ENCODE peak calls at places on chromosomes 13 and 19, in six cellular contexts. H is effector memory CD4-positive, alpha-beta T cell; N is DMS153; P is head of caudate nucleus; I is non-pigmented ciliary epithelial cell; C is activated T-cell treated with anti-CD3 and anti-CD28 coated beads for 24 hours. Z is an unnamed sample.
A peak's percentile ranks its signal among the peaks of the same experiment; 100 is the strongest.

GRCh38 chr19:12544401-12544876 is 6.8 kb downstream of the ZNF564 start:
- DNase-seq in H (no peak), C (no peak), I (peak; percentile 83), P (no peak), N (no peak), Z (no peak)

GRCh38 chr13:103157034-103157433 is 90.8 kb upstream of the SLC10A2 start:
- DNase-seq in P (no peak), N (no peak), C (no peak), I (no peak), H (no peak), Z (no peak)

GRCh38 chr19:291561-292280 is 518 bp upstream of the PLPP2 start:
- DNase-seq in I (no peak), H (no peak), N (no peak), P (no peak), C (no peak), Z (no peak)

GRCh38 chr13:30870916-30871712 is 35.0 kb upstream of the MEDAG start:
- DNase-seq in C (no peak), P (no peak), H (no peak), N (no peak), I (no peak), Z (no peak)

GRCh38 chr13:51585234-51585672 is 991 bp downstream of the WDFY2 start:
- DNase-seq in H (no peak), I (no peak), P (no peak), C (no peak), N (no peak), Z (no peak)

GRCh38 chr19:14512420-14512961 is 5.7 kb downstream of the DNAJB1 start:
- DNase-seq in H (no peak), N (no peak), I (no peak), C (no peak), P (no peak), Z (no peak)

GRCh38 chr13:36395280-36395679 is 37.0 kb upstream of the CCNA1 start:
- DNase-seq in P (no peak), H (no peak), I (no peak), N (no peak), C (no peak), Z (no peak)

GRCh38 chr19:53898680-53899341 is 10.3 kb upstream of the CACNG7 start:
- DNase-seq in P (no peak), H (no peak), C (no peak), I (no peak), N (no peak), Z (no peak)

GRCh38 chr13:105982219-105982618 is 553.2 kb downstream of the EFNB2 start:
- DNase-seq in I (no peak), N (no peak), P (no peak), H (no peak), C (no peak), Z (no peak)

GRCh38 chr13:29561918-29562317 is 33.6 kb downstream of the SLC7A1 start:
- DNase-seq in H (no peak), C (no peak), P (no peak), I (no peak), N (no peak), Z (no peak)

GRCh38 chr19:447816-448546 is 12.9 kb downstream of the SHC2 start:
- DNase-seq in H (no peak), I (no peak), P (no peak), N (no peak), C (no peak), Z (no peak)

GRCh38 chr19:5395541-5395940 is 54.9 kb upstream of the PTPRS start:
- DNase-seq in C (no peak), I (no peak), P (no peak), H (no peak), N (no peak), Z (no peak)

Z was measured in CD8-positive, alpha-beta memory T cell.